ENCODE peak calls at places on chromosomes 2 and 18, in six cellular contexts. C, R, N, K, I and L are unnamed samples.

GRCh38 chr2:30769891-30770462 is 37.3 kb downstream of the CAPN13 start:
- DNase-seq in I (no peak), R (no peak), N (no peak), C (no peak), K (no peak), L (no peak)

GRCh38 chr2:64474200-64474630 is 20.3 kb downstream of the LGALSL start:
- DNase-seq in I (no peak), R (no peak), C (no peak), N (no peak), K (no peak), L (no peak)

GRCh38 chr2:190075623-190076022 is 13.1 kb upstream of the MSTN start:
- DNase-seq in N (no peak), R (no peak), C (no peak), K (no peak), I (no peak), L (no peak)

GRCh38 chr2:159982270-159982669 is 80.1 kb downstream of the PLA2R1 start:
- DNase-seq in N (no peak), C (peak; percentile 26), R (peak; percentile 85), K (peak; percentile 55), I (no peak), L (peak; percentile 88)

GRCh38 chr2:67919490-67919889 is 143.3 kb downstream of the C1D start:
- DNase-seq in R (peak; percentile 13), I (no peak), C (no peak), K (no peak), N (no peak), L (no peak)

GRCh38 chr2:101690547-101691182 is 6.8 kb upstream of the MAP4K4 start:
- DNase-seq in I (no peak), K (no peak), C (no peak), R (no peak), N (no peak), L (no peak)

GRCh38 chr2:64656379-64656778 is 2.7 kb upstream of the SERTAD2 start:
- DNase-seq in N (no peak), I (no peak), K (no peak), C (no peak), R (no peak), L (no peak)

GRCh38 chr2:222364280-222364895 is 60.0 kb upstream of the SGPP2 start:
- DNase-seq in C (no peak), I (no peak), K (peak; percentile 54), R (peak; percentile 62), N (no peak), L (peak; percentile 61)

GRCh38 chr2:34475141-34475540 is 876.0 kb upstream of the FAM98A start:
- DNase-seq in C (no peak), N (no peak), K (no peak), I (no peak), R (no peak), L (no peak)

DNA sequence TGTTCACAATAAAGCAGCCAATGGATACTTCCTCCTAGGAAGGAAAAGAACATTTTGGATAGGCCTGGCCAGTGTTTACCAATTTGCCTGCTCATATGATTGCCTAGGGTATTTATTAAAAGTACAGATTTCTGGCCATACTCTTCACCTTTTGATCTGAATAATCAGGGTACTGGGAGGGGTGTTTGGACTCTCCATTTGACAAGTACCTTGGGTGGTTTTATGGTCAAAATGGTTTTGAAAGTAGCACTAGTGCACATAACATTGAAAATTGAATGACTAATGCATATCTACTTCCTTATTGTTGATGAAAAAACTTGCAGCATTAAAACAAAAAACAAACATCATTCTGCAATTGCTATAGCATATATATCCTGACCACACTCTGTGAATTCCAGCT is 333.3 kb upstream of the CDH2 start:
- DNase-seq in K (no peak), C (no peak), N (no peak), R (no peak), I (no peak), L (no peak)
- H3K4me3 ChIP-seq in K (no peak overlapping the region), C (no peak overlapping the region), N (no peak overlapping the region), R (no peak overlapping the region), I (no peak overlapping the region), L (no peak overlapping the region)

GRCh38 chr2:230850358-230850658 is 14.4 kb upstream of the ITM2C start:
- DNase-seq in R (no peak), K (no peak), N (no peak), C (no peak), I (no peak), L (no peak)
- TF ChIP-seq CTCF in R (no peak), K (no peak), N (no peak), C (no peak), I (peak; percentile 7), L (no peak)

DNA sequence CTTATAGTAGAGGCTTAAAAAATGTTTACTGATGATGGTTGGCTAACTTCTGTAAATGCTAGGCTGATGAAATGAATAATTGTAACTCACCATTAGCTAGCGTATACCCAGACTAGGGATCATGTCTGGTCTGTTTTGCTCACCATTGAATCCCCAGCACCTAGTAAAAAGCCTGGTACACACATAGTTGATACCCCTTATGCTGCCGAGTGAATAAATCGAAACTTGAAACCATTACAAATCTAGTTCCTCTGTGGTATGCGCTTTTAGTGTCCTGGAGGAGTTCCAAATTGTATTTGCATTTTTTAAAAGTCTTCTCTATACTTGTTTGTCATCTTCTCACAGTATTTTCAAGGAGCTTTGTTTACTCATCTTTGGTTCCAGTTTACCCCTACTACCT is 1.3 kb downstream of the TAF1B start:
- DNase-seq in R (peak; percentile 37), C (no peak), N (no peak), K (peak; percentile 51), I (no peak), L (peak; percentile 43)
- H3K4me3 ChIP-seq in R (peak overlapping the region; percentile 79), C (peak overlapping the region; percentile 73), N (peak overlapping the region; percentile 75), K (peak overlapping the region; percentile 66), I (peak overlapping the region; percentile 73), L (peak overlapping the region; percentile 81)

GRCh38 chr2:88641330-88641729 is 14.1 kb upstream of the EIF2AK3 start:
- DNase-seq in C (no peak), N (no peak), R (no peak), I (no peak), K (no peak), L (no peak)
- TF ChIP-seq CTCF in C (no peak), N (no peak), R (no peak), I (no peak), K (no peak), L (no peak)

GRCh38 chr18:51980101-51980500 is 359.9 kb upstream of the DCC start:
- DNase-seq in I (no peak), R (no peak), C (no peak), K (no peak), N (no peak), L (no peak)
- H3K4me3 ChIP-seq in I (no peak overlapping the region), R (no peak overlapping the region), C (no peak overlapping the region), K (no peak overlapping the region), N (no peak overlapping the region), L (no peak overlapping the region)

DNA sequence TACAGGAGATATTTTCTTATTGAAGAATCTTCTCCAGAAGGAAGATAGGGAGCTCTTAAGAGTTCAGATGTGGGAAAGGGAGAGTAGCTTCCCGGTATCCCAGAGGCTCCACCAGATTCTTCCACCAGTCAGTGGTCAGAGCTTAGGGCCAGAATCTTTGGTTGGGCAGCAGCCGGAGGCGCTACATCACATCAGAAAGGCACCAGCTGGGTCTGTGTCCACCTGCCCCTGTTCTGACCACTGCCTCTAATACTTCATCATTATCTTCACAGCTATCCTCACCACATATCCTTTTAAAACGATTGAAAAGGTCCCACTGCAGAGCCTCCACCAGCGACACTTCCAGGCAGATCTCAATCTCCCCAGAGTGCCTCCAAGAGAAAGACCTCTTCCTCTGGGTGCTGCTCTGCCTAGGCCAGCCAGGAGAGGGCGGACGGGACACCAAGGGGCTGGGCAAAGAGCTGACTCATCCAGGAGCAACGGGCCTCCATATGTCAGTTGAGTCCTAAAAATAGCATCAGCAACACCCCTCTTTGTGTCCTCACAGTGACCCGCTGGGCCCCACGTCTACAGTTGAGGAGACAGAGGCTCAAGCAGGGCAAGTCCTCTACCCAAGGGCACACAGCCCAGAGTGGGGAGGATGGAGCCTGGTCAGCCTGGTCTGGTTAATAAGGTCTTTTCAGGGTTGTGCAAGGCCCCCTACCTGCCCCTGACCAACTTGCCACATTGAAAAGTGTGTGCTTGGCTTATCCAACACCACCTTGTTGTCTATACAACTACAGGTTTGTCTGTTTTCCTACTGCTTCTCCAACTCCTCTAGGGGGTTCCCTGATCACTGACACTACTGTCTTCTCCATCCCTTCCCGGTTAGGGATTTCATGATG is 81.2 kb downstream of the ADD2 start:
- DNase-seq in C (peak; percentile 86), R (peak; percentile 58), I (no peak), N (no peak), K (peak; percentile 56), L (peak; percentile 72)
- TF ChIP-seq CTCF in C (peak; percentile 58), R (peak; percentile 58), I (peak; percentile 13), N (peak; percentile 30), K (peak; percentile 70), L (peak; percentile 63)

GRCh38 chr2:27088644-27089043 is 2.1 kb downstream of the KHK start:
- DNase-seq in C (no peak), R (no peak), I (no peak), N (no peak), K (no peak), L (no peak)
- H3K4me3 ChIP-seq in C (no peak overlapping the region), R (no peak overlapping the region), I (no peak overlapping the region), N (no peak overlapping the region), K (no peak overlapping the region), L (no peak overlapping the region)